ENCODE peak calls at places on chromosomes 12 and 14, in eight cellular contexts. T is astrocyte of the spinal cord, Q is dorsolateral prefrontal cortex, Z is stomach, F is heart right ventricle, W is mammary epithelial cell, M is ovary, S is sigmoid colon. D is an unnamed sample.

GRCh38 chr14:44782775-44783238 is 178.9 kb downstream of the KLHL28 start:
- DNase-seq in T (peak; percentile 70), Q (no peak), Z (no peak), F (no peak), W (no peak), M (no peak), S (no peak), D (no peak)

GRCh38 chr12:123142518-123142840 is 8.4 kb downstream of the PITPNM2 start:
- DNase-seq in T (no peak), Q (no peak), Z (no peak), F (no peak), W (no peak), M (peak; percentile 15), S (no peak), D (no peak)

GRCh38 chr12:15256760-15257159 is 35.5 kb upstream of the RERG start:
- DNase-seq in T (no peak), Q (no peak), Z (no peak), F (no peak), W (no peak), M (peak; percentile 39), S (peak; percentile 69), D (no peak)

GRCh38 chr12:57590892-57591566 is at the start of gene PIP4K2C:
- DNase-seq in T (peak; percentile 40), Q (peak; percentile 85), Z (peak; percentile 91), F (peak; percentile 73), W (peak; percentile 88), M (peak; percentile 80), S (peak; percentile 89), D (peak; percentile 90)

GRCh38 chr12:87779016-87779415 is 250.2 kb downstream of the C12orf50 start:
- DNase-seq in T (peak; percentile 67), Q (no peak), Z (no peak), F (no peak), W (peak; percentile 58), M (no peak), S (no peak), D (no peak)

GRCh38 chr12:123444396-123445026 is 8.0 kb upstream of the RILPL2 start:
- DNase-seq in T (no peak), Q (no peak), Z (no peak), F (no peak), W (peak; percentile 27), M (no peak), S (no peak), D (no peak)

GRCh38 chr14:66508846-66509621 is 1.1 kb downstream of the GPHN start:
- DNase-seq in T (peak; percentile 25), Q (no peak), Z (no peak), F (peak; percentile 28), W (peak; percentile 49), M (peak; percentile 48), S (peak; percentile 68), D (peak; percentile 41)

GRCh38 chr14:59310644-59311043 is 122.2 kb downstream of the DAAM1 start:
- DNase-seq in T (peak; percentile 40), Q (no peak), Z (no peak), F (no peak), W (no peak), M (no peak), S (no peak), D (no peak)

GRCh38 chr12:57176846-57177245 is 29.4 kb upstream of the LRP1-AS start:
- DNase-seq in T (no peak), Q (no peak), Z (no peak), F (no peak), W (peak; percentile 88), M (no peak), S (no peak), D (no peak)

GRCh38 chr12:28191690-28192089 is 1.4 kb downstream of the CCDC91 start:
- DNase-seq in T (peak; percentile 19), Q (no peak), Z (no peak), F (no peak), W (peak; percentile 53), M (peak; percentile 18), S (no peak), D (no peak)

GRCh38 chr12:80954857-80955520 is 17.3 kb upstream of the LIN7A start:
- DNase-seq in T (no peak), Q (no peak), Z (no peak), F (no peak), W (no peak), M (no peak), S (no peak), D (no peak)

GRCh38 chr14:42490536-42490935 is 883.9 kb downstream of the LRFN5 start:
- DNase-seq in T (peak; percentile 54), Q (no peak), Z (no peak), F (no peak), W (no peak), M (no peak), S (no peak), D (no peak)

GRCh38 chr14:101248056-101248725 is 313.1 kb upstream of the DIO3 start:
- DNase-seq in T (no peak), Q (no peak), Z (no peak), F (no peak), W (no peak), M (no peak), S (no peak), D (peak; percentile 17)

GRCh38 chr12:114848661-114849060 is 164.7 kb upstream of the TBX3 start:
- DNase-seq in T (peak; percentile 88), Q (no peak), Z (no peak), F (peak; percentile 8), W (peak; percentile 11), M (peak; percentile 54), S (no peak), D (no peak)

GRCh38 chr14:106129274-106129673 is 602.9 kb downstream of the TMEM121 start:
- DNase-seq in T (no peak), Q (no peak), Z (no peak), F (no peak), W (no peak), M (no peak), S (no peak), D (no peak)

GRCh38 chr12:1937481-1938224 is 19.2 kb upstream of the CACNA2D4 start:
- DNase-seq in T (no peak), Q (no peak), Z (peak; percentile 38), F (no peak), W (no peak), M (no peak), S (no peak), D (no peak)

GRCh38 chr14:20555845-20556244 is 5.0 kb downstream of the RNASE9 start:
- DNase-seq in T (no peak), Q (no peak), Z (no peak), F (no peak), W (no peak), M (no peak), S (no peak), D (no peak)

GRCh38 chr14:42192659-42193425 is 586.2 kb downstream of the LRFN5 start:
- DNase-seq in T (peak; percentile 94), Q (no peak), Z (no peak), F (no peak), W (peak; percentile 66), M (no peak), S (no peak), D (no peak)

GRCh38 chr12:124203176-124203575 is 91.7 kb upstream of the RFLNA start:
- DNase-seq in T (no peak), Q (no peak), Z (no peak), F (no peak), W (no peak), M (no peak), S (no peak), D (no peak)

DNA sequence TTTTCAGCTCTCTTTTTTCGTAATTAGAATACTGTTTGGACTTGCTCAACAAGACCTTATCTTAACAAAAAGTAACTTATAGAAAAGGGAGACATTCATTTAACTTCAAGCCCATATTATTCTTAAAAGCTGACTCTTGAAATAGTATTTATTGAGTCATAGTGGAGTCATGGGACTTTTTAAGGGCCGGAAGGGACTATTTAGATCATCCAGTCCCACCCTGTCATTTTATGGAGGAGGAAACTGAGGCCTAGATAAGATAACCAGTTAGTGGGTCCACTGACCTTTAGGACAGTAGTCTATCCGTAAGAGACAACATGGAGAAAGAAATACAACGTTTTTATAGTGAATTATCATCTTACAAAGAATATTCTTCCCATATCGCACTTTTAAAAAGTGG is 1.5 kb downstream of the RAP1B start:
- DNase-seq in T (peak; percentile 32), Q (no peak), Z (no peak), F (no peak), W (peak; percentile 60), M (no peak), S (no peak), D (no peak)
- H3K4me3 ChIP-seq in T (peak overlapping the region; percentile 95), Q (peak overlapping the region; percentile 89), Z (peak overlapping the region; percentile 73), F (peak overlapping the region; percentile 78), W (peak overlapping the region; percentile 100), M (peak overlapping the region; percentile 90), S (peak overlapping the region; percentile 76), D (peak overlapping the region; percentile 92)

GRCh38 chr12:95548539-95549391 is 2.5 kb downstream of the USP44 start:
- DNase-seq in T (no peak), Q (peak; percentile 46), Z (peak; percentile 48), F (peak; percentile 20), W (no peak), M (peak; percentile 68), S (peak; percentile 83), D (no peak)
- TF ChIP-seq CTCF in T (no peak), Q (no peak), Z (no peak), F (no peak), W (no peak), M (no peak), S (no peak), D (no peak)

DNA sequence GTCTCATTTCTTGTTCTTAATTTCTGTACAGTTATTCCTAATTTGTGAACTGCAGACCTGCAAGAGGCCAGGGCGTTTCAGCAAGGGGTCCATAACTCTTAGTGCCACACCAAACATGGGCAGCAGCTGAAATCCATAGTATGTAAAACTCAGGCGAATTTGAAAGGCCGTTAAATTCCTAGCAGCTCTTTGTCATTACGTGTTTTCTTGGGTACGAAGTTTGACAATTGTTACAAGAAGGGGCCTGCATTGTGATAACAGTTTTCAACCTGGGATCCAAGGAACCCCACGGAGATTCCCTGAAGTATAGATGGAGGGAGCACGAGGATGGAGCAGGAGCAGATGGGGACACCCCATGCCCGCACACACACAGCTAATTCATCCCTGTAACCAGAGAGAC is 288.0 kb downstream of the ZFP36L1 start:
- DNase-seq in T (no peak), Q (no peak), Z (no peak), F (no peak), W (no peak), M (no peak), S (no peak), D (no peak)
- H3K4me3 ChIP-seq in T (no peak overlapping the region), Q (no peak overlapping the region), Z (no peak overlapping the region), F (no peak overlapping the region), W (no peak overlapping the region), M (no peak overlapping the region), S (no peak overlapping the region), D (no peak overlapping the region)

DNA sequence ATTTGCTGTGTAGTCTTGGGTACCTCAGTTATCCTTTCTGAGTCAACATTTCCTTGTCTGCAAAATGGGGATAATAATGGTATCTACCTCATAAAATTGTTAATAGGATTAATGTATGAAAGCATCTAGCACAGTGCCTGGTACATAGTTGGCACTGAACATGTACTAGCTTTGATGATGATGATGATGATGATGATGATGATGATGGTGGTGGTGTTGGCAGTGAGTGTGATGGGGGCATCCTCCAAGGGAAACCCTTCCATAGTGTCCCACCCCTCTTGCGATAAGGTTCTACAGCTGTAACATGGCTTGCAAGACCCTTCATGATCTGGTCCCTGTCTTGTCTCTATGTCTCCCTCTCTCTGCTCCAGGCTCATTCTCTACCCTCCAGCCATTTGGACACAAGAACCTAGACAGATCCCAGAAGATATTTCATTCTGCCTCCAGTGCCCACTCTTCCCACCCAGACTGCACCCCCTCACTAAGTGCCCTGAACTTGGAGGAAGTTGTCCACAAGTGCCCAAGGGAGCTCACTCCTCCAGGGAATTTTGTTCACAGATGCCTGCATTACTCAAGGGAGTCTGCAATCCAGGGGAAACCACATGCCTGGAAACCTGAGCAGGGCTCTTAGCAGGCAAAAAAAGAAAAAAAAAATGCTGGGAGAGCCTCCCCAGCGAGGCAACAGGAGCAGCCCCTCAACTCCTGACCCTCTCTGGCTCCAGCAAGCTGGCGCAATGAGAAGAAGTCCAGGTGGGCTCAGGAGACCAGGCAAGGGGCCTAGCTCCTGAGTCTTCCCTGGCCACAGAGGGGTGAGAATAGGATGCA is 10.1 kb upstream of the BDKRB1 start:
- DNase-seq in T (no peak), Q (no peak), Z (no peak), F (no peak), W (no peak), M (no peak), S (no peak), D (no peak)
- TF ChIP-seq CTCF in T (no peak), Q (no peak), Z (no peak), F (no peak), W (no peak), M (no peak), S (no peak), D (no peak)